ENCODE peak calls at places on chromosomes 7 and 10, in ten cellular contexts. C is IMR-90; X is stimulated activated CD8-positive, alpha-beta memory T cell treated with anti-CD3 and anti-CD28 coated beads, Interleukin-4, amount 100 ng/mL, for 1 hour; F is T47D; B is NCI-H1105 treated with DMSO at 0.1 percent for 48 hours; T is anterior cingulate cortex; H is naive thymus-derived CD8-positive, alpha-beta T cell; K is activated effector memory CD4-positive, alpha-beta T cell treated with anti-CD3 and anti-CD28 coated beads, Interleukin-2, amount 50 U/mL, for 16 hours; E is NCI-H1694 treated with DMSO at 0.1 percent for 48 hours; O is posterior vena cava. M is an unnamed sample.

GRCh38 chr10:24435374-24435773 is 226.4 kb downstream of the KIAA1217 start:
- DNase-seq in H (no peak), X (no peak), F (no peak), O (no peak), T (no peak), K (no peak), B (no peak), E (no peak), C (peak), M (no peak)

GRCh38 chr7:33554576-33554975 is 350.8 kb upstream of the BMPER start:
- DNase-seq in H (no peak), B (no peak), O (no peak), E (no peak), F (no peak), X (no peak), C (no peak), K (no peak), T (no peak), M (no peak)

GRCh38 chr7:73899731-73900142 is 38.8 kb downstream of the TMEM270 start:
- DNase-seq in T (no peak), X (no peak), C (peak), O (peak), H (no peak), E (peak), B (no peak), F (no peak), K (no peak), M (no peak)

GRCh38 chr10:19977097-19977521 is 160.9 kb downstream of the PLXDC2 start:
- DNase-seq in O (no peak), T (no peak), X (no peak), F (no peak), B (no peak), E (no peak), K (no peak), H (no peak), C (peak), M (no peak)

GRCh38 chr7:82789883-82790609 is 346.5 kb upstream of the CACNA2D1 start:
- DNase-seq in X (no peak), C (peak), B (no peak), H (no peak), O (no peak), K (no peak), T (no peak), E (no peak), F (no peak), M (no peak)

GRCh38 chr7:148698397-148699023 is at the start of gene CUL1:
- DNase-seq in K (peak), X (peak), B (peak), T (peak), F (peak), O (peak), E (peak), H (peak), C (peak), M (peak)

GRCh38 chr7:103710247-103710646 is 264.2 kb upstream of the SLC26A5 start:
- DNase-seq in C (peak), H (no peak), T (no peak), O (no peak), X (no peak), E (no peak), F (no peak), B (no peak), K (no peak), M (no peak)

GRCh38 chr10:3887885-3888476 is 103.0 kb upstream of the KLF6 start:
- DNase-seq in T (no peak), O (peak), C (peak), H (peak), B (no peak), K (peak), F (no peak), E (no peak), X (no peak), M (no peak)

GRCh38 chr7:150570712-150571465 is 3.7 kb downstream of the GIMAP4 start:
- DNase-seq in O (no peak), H (no peak), T (no peak), K (no peak), E (no peak), X (no peak), C (no peak), B (no peak), F (no peak), M (no peak)

GRCh38 chr10:26887611-26888215 is 27.0 kb upstream of the ABI1 start:
- DNase-seq in F (no peak), B (no peak), K (no peak), X (no peak), H (no peak), O (no peak), T (no peak), C (peak), E (no peak), M (no peak)

GRCh38 chr7:74027683-74028320 is at the start of gene ELN:
- DNase-seq in T (peak), F (no peak), H (no peak), X (no peak), O (peak), K (no peak), C (peak), E (peak), B (no peak), M (no peak)

GRCh38 chr7:127733976-127734375 is 82.0 kb downstream of the SND1 start:
- DNase-seq in T (no peak), C (peak), O (no peak), H (no peak), X (no peak), B (no peak), F (no peak), K (no peak), E (no peak), M (no peak)

GRCh38 chr10:100934084-100934659 is 21.4 kb downstream of the SLF2 start:
- DNase-seq in C (no peak), K (no peak), F (peak), B (no peak), H (no peak), E (no peak), O (no peak), T (no peak), X (no peak), M (no peak)

GRCh38 chr7:141654551-141654950 is 47.4 kb downstream of the DENND11 start:
- DNase-seq in E (peak), X (peak), T (peak), H (peak), F (peak), K (peak), O (no peak), C (peak), B (peak), M (peak)

GRCh38 chr7:79434098-79434497 is 19.4 kb downstream of the MAGI2 start:
- DNase-seq in T (no peak), E (no peak), B (no peak), H (no peak), O (no peak), K (no peak), C (peak), X (no peak), F (no peak), M (no peak)

GRCh38 chr7:118311121-118311803 is 86.8 kb downstream of the ANKRD7 start:
- DNase-seq in H (no peak), X (no peak), B (no peak), K (no peak), F (no peak), E (no peak), T (no peak), O (no peak), C (no peak), M (no peak)